ENCODE peak calls at places on chromosomes 12 and 14, in four cellular contexts. One of them, this sample, is unnamed.

GRCh38 chr14:90263748-90264449 is 7.5 kb downstream of the PSMC1 start:
- DNase-seq in progenitor cell of endocrine pancreas: no peak
- DNase-seq in H9: no peak
- DNase-seq in kidney: no peak
- DNase-seq in this sample: no peak

GRCh38 chr12:94644622-94645021 is 5.7 kb downstream of the TMCC3 start:
- DNase-seq in progenitor cell of endocrine pancreas: no peak
- DNase-seq in kidney: no peak
- DNase-seq in H9: no peak
- DNase-seq in this sample: no peak

GRCh38 chr12:131912526-131913274 is 16.4 kb upstream of the PUS1 start:
- DNase-seq in kidney: peak; percentile 93
- DNase-seq in progenitor cell of endocrine pancreas: no peak
- DNase-seq in H9: no peak
- DNase-seq in this sample: no peak

GRCh38 chr12:110804406-110804805 is 42.4 kb upstream of the CCDC63 start:
- DNase-seq in kidney: no peak
- DNase-seq in H9: no peak
- DNase-seq in progenitor cell of endocrine pancreas: no peak
- DNase-seq in this sample: no peak

GRCh38 chr12:64104376-64104775 is 117.7 kb downstream of the KICS2 start:
- DNase-seq in progenitor cell of endocrine pancreas: no peak
- DNase-seq in H9: no peak
- DNase-seq in kidney: no peak
- DNase-seq in this sample: no peak

GRCh38 chr12:68332726-68333630 is 816 bp upstream of the MDM1 start:
- DNase-seq in progenitor cell of endocrine pancreas: no peak
- DNase-seq in kidney: no peak
- DNase-seq in H9: no peak
- DNase-seq in this sample: no peak

GRCh38 chr14:54182419-54183040 is 214.3 kb upstream of the CDKN3 start:
- DNase-seq in H9: no peak
- DNase-seq in progenitor cell of endocrine pancreas: no peak
- DNase-seq in kidney: no peak
- DNase-seq in this sample: no peak

GRCh38 chr12:122994140-122994675 is 13.7 kb downstream of the ARL6IP4 start:
- DNase-seq in progenitor cell of endocrine pancreas: no peak
- DNase-seq in kidney: peak; percentile 61
- DNase-seq in H9: no peak
- DNase-seq in this sample: no peak

GRCh38 chr14:68464716-68465115 is 328.2 kb downstream of the ZFP36L1 start:
- DNase-seq in progenitor cell of endocrine pancreas: no peak
- DNase-seq in kidney: no peak
- DNase-seq in H9: no peak
- DNase-seq in this sample: no peak

GRCh38 chr12:68207276-68207675 is 18.3 kb downstream of the IL26 start:
- DNase-seq in H9: no peak
- DNase-seq in progenitor cell of endocrine pancreas: no peak
- DNase-seq in kidney: no peak
- DNase-seq in this sample: no peak

GRCh38 chr14:52977798-52978197 is 26.9 kb upstream of the FERMT2 start:
- DNase-seq in kidney: no peak
- DNase-seq in H9: no peak
- DNase-seq in progenitor cell of endocrine pancreas: no peak
- DNase-seq in this sample: no peak

GRCh38 chr14:61923348-61923747 is 161.1 kb downstream of the SNAPC1 start:
- DNase-seq in kidney: no peak
- DNase-seq in H9: no peak
- DNase-seq in progenitor cell of endocrine pancreas: no peak
- DNase-seq in this sample: no peak

GRCh38 chr12:6936642-6937480 is 6.8 kb upstream of the RNU7-1 start:
- DNase-seq in kidney: peak; percentile 92
- DNase-seq in progenitor cell of endocrine pancreas: no peak
- DNase-seq in H9: peak; percentile 85
- DNase-seq in this sample: no peak

GRCh38 chr12:53870122-53870521 is 68.5 kb upstream of the HOXC13 start:
- DNase-seq in progenitor cell of endocrine pancreas: no peak
- DNase-seq in H9: no peak
- DNase-seq in kidney: no peak
- DNase-seq in this sample: no peak
- TF ChIP-seq CTCF in progenitor cell of endocrine pancreas: peak; percentile 18
- TF ChIP-seq CTCF in H9: peak; percentile 37
- TF ChIP-seq CTCF in kidney: no peak
- TF ChIP-seq CTCF in this sample: no peak

GRCh38 chr12:121095544-121096198 is 37.0 kb upstream of the P2RX7 start:
- DNase-seq in kidney: peak; percentile 88
- DNase-seq in progenitor cell of endocrine pancreas: peak; percentile 74
- DNase-seq in H9: peak; percentile 88
- DNase-seq in this sample: peak; percentile 59
- TF ChIP-seq CTCF in kidney: peak; percentile 61
- TF ChIP-seq CTCF in progenitor cell of endocrine pancreas: peak; percentile 85
- TF ChIP-seq CTCF in H9: peak; percentile 87
- TF ChIP-seq CTCF in this sample: peak; percentile 70

GRCh38 chr12:26795899-26796298 is 37.1 kb downstream of the ITPR2 start:
- DNase-seq in kidney: no peak
- DNase-seq in progenitor cell of endocrine pancreas: no peak
- DNase-seq in H9: no peak
- DNase-seq in this sample: no peak

GRCh38 chr12:26798669-26799068 is 34.3 kb downstream of the ITPR2 start:
- DNase-seq in H9: no peak
- DNase-seq in progenitor cell of endocrine pancreas: no peak
- DNase-seq in kidney: no peak
- DNase-seq in this sample: no peak

GRCh38 chr12:26799741-26800140 is 33.3 kb downstream of the ITPR2 start:
- DNase-seq in progenitor cell of endocrine pancreas: no peak
- DNase-seq in kidney: no peak
- DNase-seq in H9: no peak
- DNase-seq in this sample: no peak

GRCh38 chr12:26800347-26800746 is 32.6 kb downstream of the ITPR2 start:
- DNase-seq in H9: no peak
- DNase-seq in kidney: no peak
- DNase-seq in progenitor cell of endocrine pancreas: no peak
- DNase-seq in this sample: no peak

GRCh38 chr12:26798013-26798412 is 35.0 kb downstream of the ITPR2 start:
- DNase-seq in progenitor cell of endocrine pancreas: no peak
- DNase-seq in H9: no peak
- DNase-seq in kidney: no peak
- DNase-seq in this sample: no peak
- TF ChIP-seq CTCF in progenitor cell of endocrine pancreas: no peak
- TF ChIP-seq CTCF in H9: no peak
- TF ChIP-seq CTCF in kidney: no peak
- TF ChIP-seq CTCF in this sample: no peak

GRCh38 chr12:69350777-69351176 is 2.6 kb downstream of the LYZ start:
- DNase-seq in kidney: no peak
- DNase-seq in progenitor cell of endocrine pancreas: no peak
- DNase-seq in H9: no peak
- DNase-seq in this sample: no peak
- TF ChIP-seq CTCF in kidney: no peak
- TF ChIP-seq CTCF in progenitor cell of endocrine pancreas: no peak
- TF ChIP-seq CTCF in H9: no peak
- TF ChIP-seq CTCF in this sample: no peak

GRCh38 chr14:21902561-21903199 is 229.1 kb upstream of the OR4E1 start:
- DNase-seq in H9: peak; percentile 38
- DNase-seq in progenitor cell of endocrine pancreas: no peak
- DNase-seq in kidney: no peak
- DNase-seq in this sample: no peak
- TF ChIP-seq CTCF in H9: peak; percentile 65
- TF ChIP-seq CTCF in progenitor cell of endocrine pancreas: peak; percentile 45
- TF ChIP-seq CTCF in kidney: no peak
- TF ChIP-seq CTCF in this sample: no peak

GRCh38 chr12:14607561-14607960 is 39.9 kb upstream of the PLBD1 start:
- DNase-seq in progenitor cell of endocrine pancreas: no peak
- DNase-seq in H9: no peak
- DNase-seq in kidney: no peak
- DNase-seq in this sample: no peak
- TF ChIP-seq CTCF in progenitor cell of endocrine pancreas: no peak
- TF ChIP-seq CTCF in H9: no peak
- TF ChIP-seq CTCF in kidney: no peak
- TF ChIP-seq CTCF in this sample: no peak

This sample was measured in mesothelial cell of epicardium.